ENCODE peak calls at places on chromosomes 2 and 18, in ten cellular contexts. D is tibial nerve, N is right lobe of liver, F is astrocyte of the cerebellum, T is GM12878, J is AG09309, Y is GM06990, M is adrenal gland, G is PC-3, L is WTC11. U is an unnamed sample.

GRCh38 chr2:151063271-151063670 is 198.4 kb downstream of the RBM43 start:
- DNase-seq in D (no peak), N (no peak), F (no peak), T (no peak), J (peak), Y (no peak), M (no peak), G (no peak), L (no peak), U (no peak)

GRCh38 chr2:46711156-46711555 is 204.4 kb downstream of the MCFD2 start:
- DNase-seq in D (no peak), N (no peak), F (no peak), T (no peak), J (no peak), Y (no peak), M (no peak), G (no peak), L (no peak), U (no peak)

GRCh38 chr2:58240595-58240937 is 559 bp downstream of the FANCL start:
- DNase-seq in D (no peak), N (no peak), F (peak), T (no peak), J (no peak), Y (no peak), M (no peak), G (peak), L (no peak), U (no peak)

GRCh38 chr2:12361506-12361905 is 355.2 kb upstream of the TRIB2 start:
- DNase-seq in D (no peak), N (no peak), F (no peak), T (no peak), J (no peak), Y (no peak), M (no peak), G (no peak), L (no peak), U (no peak)

GRCh38 chr2:229410312-229410711 is 139.2 kb upstream of the PID1 start:
- DNase-seq in D (no peak), N (no peak), F (no peak), T (no peak), J (no peak), Y (no peak), M (no peak), G (no peak), L (no peak), U (no peak)

GRCh38 chr2:85179541-85179940 is 46.3 kb downstream of the TCF7L1 start:
- DNase-seq in D (no peak), N (no peak), F (no peak), T (no peak), J (no peak), Y (no peak), M (no peak), G (no peak), L (no peak), U (no peak)

GRCh38 chr2:144370937-144371584 is 148.9 kb downstream of the ZEB2 start:
- DNase-seq in D (no peak), N (no peak), F (no peak), T (no peak), J (no peak), Y (no peak), M (no peak), G (no peak), L (no peak), U (no peak)

GRCh38 chr2:173747037-173747436 is 218.1 kb downstream of the SP3 start:
- DNase-seq in D (no peak), N (no peak), F (no peak), T (no peak), J (no peak), Y (no peak), M (no peak), G (no peak), L (no peak), U (no peak)

GRCh38 chr2:204078003-204078698 is 141.6 kb downstream of the ICOS start:
- DNase-seq in D (no peak), N (no peak), F (no peak), T (no peak), J (no peak), Y (no peak), M (no peak), G (no peak), L (no peak), U (no peak)

GRCh38 chr18:2960983-2961696 is 51.8 kb downstream of the LPIN2 start:
- DNase-seq in D (no peak), N (no peak), F (no peak), T (no peak), J (no peak), Y (no peak), M (no peak), G (no peak), L (no peak), U (no peak)

GRCh38 chr2:199861116-199861774 is 10.3 kb upstream of the FTCDNL1 start:
- DNase-seq in D (no peak), N (no peak), F (no peak), T (no peak), J (no peak), Y (no peak), M (no peak), G (peak), L (no peak), U (no peak)

GRCh38 chr2:39603436-39603835 is 62.3 kb upstream of the TMEM178A start:
- DNase-seq in D (no peak), N (peak), F (no peak), T (no peak), J (peak), Y (no peak), M (no peak), G (no peak), L (no peak), U (no peak)

GRCh38 chr2:101771226-101771906 is 73.9 kb downstream of the MAP4K4 start:
- DNase-seq in D (no peak), N (no peak), F (no peak), T (no peak), J (no peak), Y (no peak), M (no peak), G (no peak), L (no peak), U (no peak)

GRCh38 chr2:159600752-159601151 is 15.6 kb downstream of the BAZ2B start:
- DNase-seq in D (no peak), N (no peak), F (no peak), T (no peak), J (no peak), Y (no peak), M (no peak), G (peak), L (no peak), U (no peak)

GRCh38 chr18:47050468-47050867 is 15.0 kb upstream of the ELOA2 start:
- DNase-seq in D (no peak), N (no peak), F (peak), T (no peak), J (peak), Y (peak), M (peak), G (peak), L (no peak), U (no peak)

GRCh38 chr2:62382757-62383156 is 123.2 kb downstream of the TMEM17 start:
- DNase-seq in D (no peak), N (no peak), F (no peak), T (no peak), J (no peak), Y (no peak), M (no peak), G (no peak), L (no peak), U (no peak)

GRCh38 chr2:126227250-126227649 is 428.7 kb upstream of the GYPC start:
- DNase-seq in D (no peak), N (no peak), F (no peak), T (no peak), J (no peak), Y (no peak), M (no peak), G (peak), L (no peak), U (no peak)

GRCh38 chr2:240915526-240916335 is 9.6 kb downstream of the CROCC2 start:
- DNase-seq in D (no peak), N (peak), F (no peak), T (no peak), J (no peak), Y (no peak), M (no peak), G (no peak), L (peak), U (peak)

GRCh38 chr2:199462167-199462976 is 4.6 kb upstream of the SATB2 start:
- DNase-seq in D (no peak), N (no peak), F (no peak), T (no peak), J (no peak), Y (no peak), M (no peak), G (no peak), L (peak), U (no peak)

GRCh38 chr2:147133273-147133901 is 711.4 kb upstream of the ACVR2A start:
- DNase-seq in D (no peak), N (no peak), F (no peak), T (no peak), J (no peak), Y (no peak), M (no peak), G (peak), L (no peak), U (no peak)

GRCh38 chr2:222561817-222562424 is 94.0 kb downstream of the FARSB start:
- DNase-seq in D (no peak), N (no peak), F (peak), T (peak), J (no peak), Y (no peak), M (peak), G (peak), L (peak), U (no peak)

GRCh38 chr2:132589060-132589765 is 80.8 kb downstream of the LYPD1 start:
- DNase-seq in D (no peak), N (no peak), F (no peak), T (no peak), J (no peak), Y (no peak), M (no peak), G (no peak), L (no peak), U (no peak)

GRCh38 chr2:145137211-145137610 is 617.3 kb upstream of the ZEB2 start:
- DNase-seq in D (no peak), N (no peak), F (no peak), T (no peak), J (no peak), Y (no peak), M (no peak), G (peak), L (no peak), U (no peak)

GRCh38 chr2:41400057-41400665 is 647.7 kb upstream of the PKDCC start:
- DNase-seq in D (no peak), N (no peak), F (no peak), T (no peak), J (no peak), Y (no peak), M (peak), G (peak), L (peak), U (no peak)

GRCh38 chr2:111222204-111222866 is 101.6 kb downstream of the BCL2L11 start:
- DNase-seq in D (no peak), N (no peak), F (no peak), T (no peak), J (no peak), Y (no peak), M (no peak), G (no peak), L (no peak), U (no peak)

GRCh38 chr2:111221701-111222100 is 101.0 kb downstream of the BCL2L11 start:
- DNase-seq in D (no peak), N (no peak), F (no peak), T (no peak), J (no peak), Y (no peak), M (no peak), G (no peak), L (no peak), U (no peak)

GRCh38 chr2:111227716-111228141 is 107.0 kb downstream of the BCL2L11 start:
- DNase-seq in D (no peak), N (no peak), F (peak), T (no peak), J (peak), Y (no peak), M (no peak), G (peak), L (peak), U (no peak)

GRCh38 chr2:111226797-111227700 is 106.3 kb downstream of the BCL2L11 start:
- DNase-seq in D (no peak), N (no peak), F (peak), T (no peak), J (peak), Y (no peak), M (no peak), G (peak), L (no peak), U (no peak)

GRCh38 chr2:111225871-111226270 is 105.2 kb downstream of the BCL2L11 start:
- DNase-seq in D (no peak), N (no peak), F (no peak), T (no peak), J (no peak), Y (no peak), M (no peak), G (peak), L (no peak), U (no peak)
- TF ChIP-seq CTCF in D (no peak), N (no peak), F (no peak), T (no peak), J (no peak), Y (no peak), M (no peak), G (no peak), L (no peak), U (no peak)

DNA sequence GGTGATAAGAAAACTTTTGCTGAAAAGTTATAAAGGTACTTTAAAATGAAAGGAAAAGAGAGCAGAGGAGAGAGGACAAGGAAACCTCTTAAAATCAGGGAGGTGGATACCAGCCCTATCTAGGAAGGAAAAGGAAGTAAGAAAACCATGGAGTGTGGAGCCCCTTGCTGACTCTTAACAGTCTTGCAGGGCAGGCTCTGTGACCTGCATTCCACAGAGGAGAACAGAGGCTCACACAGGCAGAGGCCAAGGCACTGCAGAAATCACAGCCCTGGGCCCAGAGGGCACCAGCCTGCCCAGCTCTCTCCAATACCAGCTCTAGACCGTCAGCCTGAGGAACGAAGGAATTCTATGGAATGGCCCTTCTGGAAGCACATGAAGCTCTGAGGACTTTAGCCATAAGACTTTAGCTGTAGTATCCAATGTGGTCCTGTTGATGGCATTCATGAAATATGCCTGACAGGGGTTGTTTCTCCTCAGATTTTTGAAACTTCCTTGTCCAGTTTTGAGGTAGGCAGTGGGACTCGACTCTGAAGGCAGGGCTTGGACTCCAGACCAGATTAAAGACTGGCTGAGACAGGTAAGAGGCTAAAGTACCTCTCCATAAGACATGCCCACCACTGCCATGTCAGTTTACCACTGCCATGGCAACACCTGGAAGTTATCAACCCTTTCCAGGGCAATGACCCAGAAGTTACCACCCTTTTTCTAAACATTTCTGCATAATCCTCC is 216.3 kb downstream of the ANAPC1 start:
- DNase-seq in D (no peak), N (no peak), F (no peak), T (no peak), J (peak), Y (no peak), M (peak), G (peak), L (no peak), U (peak)
- TF ChIP-seq CTCF in D (no peak), N (peak), F (peak), T (no peak), J (peak), Y (no peak), M (peak), G (peak), L (no peak), U (peak)

GRCh38 chr18:35026407-35027061 is 14.7 kb upstream of the MAPRE2 start:
- DNase-seq in D (no peak), N (no peak), F (no peak), T (no peak), J (no peak), Y (no peak), M (no peak), G (no peak), L (no peak), U (no peak)
- TF ChIP-seq CTCF in D (peak), N (no peak), F (no peak), T (peak), J (no peak), Y (peak), M (peak), G (no peak), L (no peak), U (peak)

GRCh38 chr2:127739800-127740199 is 38.5 kb downstream of the SFT2D3 start:
- DNase-seq in D (no peak), N (no peak), F (no peak), T (no peak), J (no peak), Y (no peak), M (no peak), G (no peak), L (no peak), U (no peak)

GRCh38 chr2:127747621-127748020 is 46.3 kb downstream of the SFT2D3 start:
- DNase-seq in D (no peak), N (no peak), F (no peak), T (no peak), J (no peak), Y (no peak), M (no peak), G (no peak), L (no peak), U (no peak)

GRCh38 chr2:127740665-127741287 is 39.5 kb downstream of the SFT2D3 start:
- DNase-seq in D (no peak), N (no peak), F (no peak), T (no peak), J (no peak), Y (no peak), M (no peak), G (no peak), L (no peak), U (no peak)

GRCh38 chr2:127737892-127738291 is 36.6 kb downstream of the SFT2D3 start:
- DNase-seq in D (no peak), N (no peak), F (no peak), T (no peak), J (no peak), Y (no peak), M (no peak), G (no peak), L (no peak), U (no peak)

DNA sequence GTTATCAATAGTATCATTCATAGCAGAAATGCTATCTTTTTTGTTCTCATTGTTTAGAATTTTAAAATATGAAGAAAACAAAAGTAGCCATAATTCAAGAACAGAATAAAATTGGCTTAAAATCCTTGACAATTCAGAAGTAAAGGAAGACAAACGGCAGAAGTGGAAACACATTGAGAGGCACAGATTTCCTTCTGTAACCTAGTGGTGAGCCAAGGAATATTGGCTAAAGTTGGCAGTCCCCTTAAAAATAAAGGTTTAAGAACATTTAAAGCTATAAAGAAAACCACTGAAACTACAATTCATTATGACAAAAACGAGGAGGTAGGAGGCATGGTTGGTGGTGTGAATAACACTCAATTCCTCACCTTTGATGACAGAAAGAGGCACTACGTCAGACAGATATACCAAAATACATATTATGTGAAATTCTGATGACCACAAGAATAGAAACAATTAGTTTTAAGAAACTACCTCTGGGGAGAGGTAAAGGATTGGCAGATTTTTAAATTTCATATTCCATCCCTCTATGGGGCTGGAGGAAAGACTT is 42.3 kb downstream of the SFT2D3 start:
- DNase-seq in D (no peak), N (no peak), F (no peak), T (no peak), J (no peak), Y (peak), M (no peak), G (no peak), L (no peak), U (no peak)
- TF ChIP-seq CTCF in D (no peak), N (no peak), F (no peak), T (peak), J (no peak), Y (peak), M (no peak), G (no peak), L (no peak), U (no peak)

GRCh38 chr18:57051586-57052044 is 95.3 kb upstream of the BOD1L2 start:
- DNase-seq in D (no peak), N (peak), F (no peak), T (peak), J (no peak), Y (peak), M (no peak), G (no peak), L (no peak), U (no peak)
- TF ChIP-seq CTCF in D (no peak), N (no peak), F (no peak), T (no peak), J (no peak), Y (no peak), M (no peak), G (no peak), L (no peak), U (no peak)

DNA sequence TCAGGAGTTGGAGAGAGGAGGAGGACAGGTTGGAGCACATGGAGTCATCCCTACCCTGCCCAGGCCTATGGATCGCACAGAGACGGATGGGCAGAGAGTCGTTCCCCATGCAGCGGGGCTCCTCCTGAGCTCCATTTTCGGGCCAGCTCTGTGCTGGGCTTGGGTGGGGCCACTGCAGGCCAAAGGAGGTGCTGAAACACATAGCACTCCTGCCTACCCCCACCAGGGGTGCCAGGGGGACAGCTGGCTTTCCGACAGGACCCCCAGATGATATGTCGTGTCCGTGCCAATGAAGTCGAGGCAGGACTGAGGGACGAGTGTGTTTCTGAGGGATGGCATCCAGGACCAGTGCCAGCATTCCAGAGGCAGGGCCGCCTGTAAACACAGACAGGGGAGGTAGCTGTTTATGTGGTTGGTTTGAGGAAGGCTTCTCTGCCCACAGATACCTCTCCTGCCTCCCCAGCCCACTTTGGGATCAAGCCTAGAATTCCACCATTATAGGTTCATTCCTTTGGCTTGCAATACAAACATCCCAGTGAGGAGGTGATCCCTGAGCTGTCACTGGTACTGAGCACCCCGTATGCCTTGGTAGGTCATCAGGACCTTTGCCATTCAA is 116.6 kb downstream of the GLI2 start:
- DNase-seq in D (no peak), N (no peak), F (no peak), T (no peak), J (no peak), Y (no peak), M (no peak), G (no peak), L (no peak), U (no peak)
- TF ChIP-seq CTCF in D (no peak), N (no peak), F (no peak), T (no peak), J (no peak), Y (no peak), M (no peak), G (no peak), L (no peak), U (no peak)

GRCh38 chr2:54685263-54685775 is 38.1 kb upstream of the EML6 start:
- DNase-seq in D (no peak), N (no peak), F (no peak), T (no peak), J (no peak), Y (no peak), M (no peak), G (no peak), L (no peak), U (no peak)
- TF ChIP-seq CTCF in D (no peak), N (no peak), F (no peak), T (no peak), J (no peak), Y (no peak), M (no peak), G (no peak), L (no peak), U (no peak)

GRCh38 chr18:8162797-8163196 is 446.4 kb upstream of the RAB12 start:
- DNase-seq in D (no peak), N (no peak), F (no peak), T (no peak), J (no peak), Y (no peak), M (no peak), G (peak), L (no peak), U (no peak)
- TF ChIP-seq CTCF in D (no peak), N (no peak), F (no peak), T (no peak), J (no peak), Y (no peak), M (no peak), G (no peak), L (no peak), U (no peak)